ENCODE peak calls at places on chromosomes 6 and 20, in six cellular contexts. F is WTC11, S is H1, O is HepG2, K is GM12878, J is K562. P is an unnamed sample.

GRCh38 chr6:2853766-2854393 is 12.2 kb upstream of the SERPINB1 start:
- DNase-seq in F (no peak), S (no peak), O (peak; percentile 75), K (peak; percentile 79), J (peak; percentile 73), P (peak; percentile 87)

GRCh38 chr6:142014515-142014914 is 118.2 kb upstream of the GJE1 start:
- DNase-seq in F (no peak), S (no peak), O (no peak), K (no peak), J (no peak), P (peak; percentile 79)

GRCh38 chr20:10597637-10598036 is 76.2 kb downstream of the JAG1 start:
- DNase-seq in F (no peak), S (no peak), O (no peak), K (no peak), J (no peak), P (no peak)

GRCh38 chr20:37501940-37502339 is 19.1 kb upstream of the NNAT start:
- DNase-seq in F (peak; percentile 44), S (no peak), O (no peak), K (no peak), J (no peak), P (no peak)

GRCh38 chr20:58985656-58986055 is 4.6 kb downstream of the NELFCD start:
- DNase-seq in F (no peak), S (no peak), O (no peak), K (no peak), J (no peak), P (no peak)

GRCh38 chr6:24147453-24148153 is 21.6 kb downstream of the NRSN1 start:
- DNase-seq in F (no peak), S (no peak), O (no peak), K (no peak), J (no peak), P (no peak)

GRCh38 chr6:39416026-39416425 is 93.5 kb upstream of the KCNK16 start:
- DNase-seq in F (no peak), S (no peak), O (no peak), K (no peak), J (no peak), P (no peak)

GRCh38 chr20:61842011-61842410 is 223.7 kb downstream of the TAF4 start:
- DNase-seq in F (no peak), S (no peak), O (no peak), K (no peak), J (no peak), P (no peak)

GRCh38 chr6:5457983-5458683 is 196.8 kb downstream of the FARS2 start:
- DNase-seq in F (no peak), S (no peak), O (no peak), K (no peak), J (no peak), P (no peak)

GRCh38 chr20:58870293-58871014 is 17.9 kb downstream of the GNAS start:
- DNase-seq in F (peak; percentile 83), S (peak; percentile 87), O (peak; percentile 70), K (no peak), J (peak; percentile 79), P (no peak)

GRCh38 chr6:106808758-106809157 is 165.8 kb downstream of the CD24 start:
- DNase-seq in F (no peak), S (no peak), O (no peak), K (no peak), J (no peak), P (no peak)

GRCh38 chr6:110035321-110035720 is 57.2 kb downstream of the GPR6 start:
- DNase-seq in F (no peak), S (no peak), O (no peak), K (no peak), J (no peak), P (no peak)

GRCh38 chr20:44406572-44407100 is 51.1 kb downstream of the HNF4A start:
- DNase-seq in F (no peak), S (no peak), O (no peak), K (no peak), J (no peak), P (no peak)

GRCh38 chr6:170113141-170113540 is 177.7 kb downstream of the DLL1 start:
- DNase-seq in F (peak; percentile 1), S (peak; percentile 6), O (no peak), K (no peak), J (no peak), P (no peak)

GRCh38 chr6:27890351-27891299 is 21.6 kb downstream of the OR2B2 start:
- DNase-seq in F (peak; percentile 74), S (peak; percentile 80), O (no peak), K (peak; percentile 100), J (peak; percentile 69), P (peak; percentile 97)

GRCh38 chr20:34269996-34270627 is 28.9 kb downstream of the ASIP start:
- DNase-seq in F (no peak), S (no peak), O (no peak), K (no peak), J (no peak), P (no peak)

GRCh38 chr6:168583126-168583525 is 142.1 kb downstream of the SMOC2 start:
- DNase-seq in F (no peak), S (no peak), O (no peak), K (no peak), J (no peak), P (no peak)

GRCh38 chr20:9329356-9330092 is 184.9 kb upstream of the LAMP5 start:
- DNase-seq in F (no peak), S (no peak), O (no peak), K (no peak), J (no peak), P (no peak)

GRCh38 chr6:37054580-37054979 is 49.1 kb downstream of the FGD2 start:
- DNase-seq in F (no peak), S (no peak), O (no peak), K (no peak), J (no peak), P (no peak)

GRCh38 chr6:79413562-79414002 is 123.6 kb downstream of the LCA5 start:
- DNase-seq in F (no peak), S (no peak), O (no peak), K (no peak), J (no peak), P (no peak)

GRCh38 chr6:31479933-31480535 is 17.9 kb upstream of the MICB start:
- DNase-seq in F (no peak), S (peak; percentile 24), O (no peak), K (no peak), J (no peak), P (no peak)

GRCh38 chr20:49397525-49397924 is 84.9 kb downstream of the KCNB1 start:
- DNase-seq in F (no peak), S (no peak), O (no peak), K (no peak), J (no peak), P (no peak)

GRCh38 chr20:61809006-61809770 is 256.5 kb downstream of the TAF4 start:
- DNase-seq in F (no peak), S (no peak), O (no peak), K (no peak), J (no peak), P (no peak)

GRCh38 chr6:7812623-7813022 is 86.7 kb downstream of the BMP6 start:
- DNase-seq in F (no peak), S (no peak), O (no peak), K (no peak), J (no peak), P (no peak)

GRCh38 chr6:17207281-17207680 is 73.9 kb upstream of the RBM24 start:
- DNase-seq in F (no peak), S (no peak), O (no peak), K (no peak), J (no peak), P (no peak)

GRCh38 chr20:54137115-54137514 is 36.7 kb downstream of the CYP24A1 start:
- DNase-seq in F (no peak), S (no peak), O (no peak), K (no peak), J (no peak), P (no peak)

GRCh38 chr6:169997930-169998218 is 246.5 kb downstream of the ERMARD start:
- DNase-seq in F (no peak), S (no peak), O (no peak), K (no peak), J (no peak), P (no peak)

GRCh38 chr6:63307581-63308246 is 12.1 kb downstream of the LGSN start:
- DNase-seq in F (no peak), S (no peak), O (peak; percentile 72), K (peak; percentile 13), J (no peak), P (peak; percentile 47)

GRCh38 chr20:35284267-35284991 is at the start of gene EIF6:
- DNase-seq in F (peak; percentile 89), S (peak; percentile 93), O (peak; percentile 99), K (peak; percentile 36), J (peak; percentile 96), P (peak; percentile 79)
- TF ChIP-seq ATF3 in F (no peak), S (no peak), O (peak; percentile 55), K (no peak), J (no peak), P (no peak)

DNA sequence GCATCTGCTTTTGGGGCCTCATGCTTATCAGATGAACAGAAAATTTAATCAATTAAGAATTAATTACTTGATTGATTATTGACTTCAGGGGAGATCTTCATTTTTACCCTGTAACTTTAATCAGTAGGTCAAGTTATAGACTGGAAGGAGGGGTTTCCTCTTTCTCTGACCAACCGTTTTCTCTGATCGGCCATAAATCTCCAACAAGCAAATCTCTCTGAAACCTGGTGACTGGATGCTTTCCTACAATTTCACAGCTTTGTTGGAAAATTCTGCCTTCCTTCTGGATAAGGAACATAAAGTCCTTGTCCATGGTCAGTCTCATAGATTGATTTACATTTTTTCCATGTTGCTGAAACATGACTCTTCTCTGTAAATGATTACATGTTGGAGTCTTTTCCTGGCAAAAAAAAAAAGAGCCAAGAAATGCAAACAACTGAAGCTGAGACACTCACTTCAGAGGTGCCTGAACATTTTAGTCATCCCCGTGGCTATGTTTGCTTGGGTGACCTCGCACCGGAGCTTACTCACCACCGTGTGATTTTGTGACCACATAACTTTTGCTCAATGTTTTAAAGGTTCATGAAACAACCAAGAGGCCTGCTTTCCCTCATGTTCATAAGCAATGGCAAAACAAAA is 31.0 kb downstream of the IRF4 start:
- DNase-seq in F (no peak), S (no peak), O (peak; percentile 96), K (no peak), J (no peak), P (no peak)
- TF ChIP-seq ATF3 in F (no peak), S (no peak), O (peak; percentile 87), K (no peak), J (no peak), P (no peak)

GRCh38 chr6:118567974-118568373 is 19.9 kb downstream of the PLN start:
- DNase-seq in F (no peak), S (no peak), O (no peak), K (no peak), J (no peak), P (no peak)

GRCh38 chr6:118565317-118565960 is 17.3 kb downstream of the PLN start:
- DNase-seq in F (no peak), S (no peak), O (peak; percentile 36), K (peak; percentile 65), J (peak; percentile 19), P (peak; percentile 18)

GRCh38 chr6:118571121-118571520 is 23.0 kb downstream of the PLN start:
- DNase-seq in F (no peak), S (no peak), O (no peak), K (no peak), J (no peak), P (no peak)

GRCh38 chr6:118574051-118574865 is 26.2 kb downstream of the PLN start:
- DNase-seq in F (no peak), S (no peak), O (no peak), K (no peak), J (no peak), P (no peak)

GRCh38 chr6:118569498-118569897 is 21.4 kb downstream of the PLN start:
- DNase-seq in F (no peak), S (no peak), O (no peak), K (no peak), J (no peak), P (no peak)
- TF ChIP-seq ATF3 in F (no peak), S (no peak), O (no peak), K (no peak), J (no peak), P (no peak)

GRCh38 chr6:149592983-149593382 is 26.8 kb downstream of the GINM1 start:
- DNase-seq in F (no peak), S (no peak), O (no peak), K (no peak), J (no peak), P (no peak)
- TF ChIP-seq ATF3 in F (no peak), S (no peak), O (no peak), K (no peak), J (no peak), P (no peak)

P was measured in HCT116.